ENCODE peak calls at places on chromosomes 2 and 18, in six cellular contexts. S is activated CD4-positive, alpha-beta memory T cell treated with anti-CD3 and anti-CD28 coated beads, Interleukin-2, amount 10 ng/mL, durations not matched to agents 7 days and 5 days; H is progenitor cell of endocrine pancreas; L is astrocyte of the hippocampus; Z is B cell; A is fibroblast of pulmonary artery. V is an unnamed sample.

GRCh38 chr2:72222829-72223564 is 75.3 kb upstream of the CYP26B1 start:
- DNase-seq in S (no peak), H (no peak), L (peak), Z (no peak), A (no peak), V (no peak)

GRCh38 chr2:11121099-11121822 is 34.0 kb upstream of the SLC66A3 start:
- DNase-seq in S (no peak), H (no peak), L (no peak), Z (no peak), A (peak), V (no peak)

GRCh38 chr18:55869965-55870585 is 282.1 kb upstream of the TCF4 start:
- DNase-seq in S (no peak), H (no peak), L (no peak), Z (no peak), A (peak), V (no peak)

GRCh38 chr2:151071382-151071781 is 190.3 kb downstream of the RBM43 start:
- DNase-seq in S (no peak), H (no peak), L (peak), Z (no peak), A (peak), V (no peak)

GRCh38 chr2:224638338-224638823 is 53.2 kb upstream of the CUL3 start:
- DNase-seq in S (no peak), H (no peak), L (no peak), Z (peak), A (no peak), V (peak)

GRCh38 chr2:201952212-201952611 is 81.4 kb upstream of the FZD7 start:
- DNase-seq in S (no peak), H (no peak), L (no peak), Z (no peak), A (no peak), V (no peak)

GRCh38 chr18:10279905-10280658 is 174.4 kb upstream of the APCDD1 start:
- DNase-seq in S (no peak), H (no peak), L (no peak), Z (no peak), A (no peak), V (no peak)

GRCh38 chr18:67183398-67183797 is 333.1 kb downstream of the DSEL start:
- DNase-seq in S (no peak), H (no peak), L (no peak), Z (no peak), A (no peak), V (no peak)